ENCODE peak calls at places on chromosomes 6 and 20, in four cellular contexts. M is adrenal gland, E is aorta, Z is heart left ventricle. W is an unnamed sample.

GRCh38 chr6:31169123-31169857 is 1.2 kb downstream of the POU5F1 start:
- DNase-seq in M (no peak), E (no peak), Z (no peak), W (no peak)

GRCh38 chr20:51966296-51966971 is 164.1 kb upstream of the SALL4 start:
- DNase-seq in M (peak; percentile 66), E (no peak), Z (peak; percentile 27), W (peak; percentile 84)

GRCh38 chr20:14634666-14635065 is 297.3 kb upstream of the FLRT3 start:
- DNase-seq in M (no peak), E (no peak), Z (no peak), W (no peak)

GRCh38 chr6:107399927-107400326 is 59.4 kb downstream of the PDSS2 start:
- DNase-seq in M (no peak), E (no peak), Z (no peak), W (no peak)

GRCh38 chr6:46687619-46688097 is at the start of gene TDRD6:
- DNase-seq in M (no peak), E (peak; percentile 44), Z (no peak), W (no peak)

GRCh38 chr20:21918398-21918797 is 212.9 kb downstream of the PAX1 start:
- DNase-seq in M (no peak), E (no peak), Z (no peak), W (no peak)

GRCh38 chr6:165662041-165662491 is 975 bp downstream of the PDE10A start:
- DNase-seq in M (no peak), E (no peak), Z (peak; percentile 60), W (peak; percentile 76)

GRCh38 chr6:43113431-43114260 is 37.5 kb downstream of the PTK7 start:
- DNase-seq in M (no peak), E (no peak), Z (no peak), W (no peak)

GRCh38 chr6:97465877-97466710 is 183.1 kb upstream of the MMS22L start:
- DNase-seq in M (no peak), E (no peak), Z (no peak), W (peak; percentile 1)
- H3K27ac ChIP-seq in M (no peak overlapping the region), E (no peak overlapping the region), Z (no peak overlapping the region), W (no peak overlapping the region)

DNA sequence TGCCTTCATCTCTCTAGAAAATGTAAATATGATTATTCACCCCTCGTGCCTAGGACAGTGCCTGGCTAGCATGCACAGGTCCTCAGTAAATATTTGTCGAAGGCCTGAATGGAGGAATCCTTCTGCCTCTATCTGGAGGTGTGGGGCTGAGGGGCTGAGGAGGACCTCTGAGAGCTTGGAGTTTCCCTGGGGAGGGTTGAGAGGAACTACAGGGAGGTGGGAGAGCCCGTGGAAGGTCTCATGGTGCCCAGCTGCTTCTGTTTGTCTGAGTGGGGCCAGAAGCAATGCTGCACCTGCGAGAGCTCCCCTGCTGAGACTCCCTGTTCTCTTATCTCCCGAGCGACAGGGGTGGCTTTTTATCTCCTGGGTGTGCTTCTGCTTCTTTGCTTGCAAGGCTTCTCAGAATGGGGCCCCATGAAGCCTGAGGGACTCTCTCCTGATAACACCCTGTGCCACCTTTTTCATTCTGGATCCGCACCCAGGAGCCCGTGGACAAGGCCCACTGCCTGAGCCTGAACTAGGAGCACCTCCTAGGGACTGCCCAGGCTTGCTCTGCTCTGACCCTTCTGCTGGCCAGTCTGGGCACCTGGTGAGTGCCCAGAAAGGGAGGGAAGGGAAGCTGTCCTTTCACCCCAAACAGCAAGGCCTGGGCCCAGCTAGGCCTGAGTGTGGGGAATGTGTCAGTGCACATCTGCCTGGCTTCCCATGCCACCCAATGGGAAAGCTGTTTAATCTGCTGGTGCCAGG is 2.4 kb downstream of the SLC29A1 start:
- DNase-seq in M (no peak), E (no peak), Z (no peak), W (no peak)
- H3K4me3 ChIP-seq in M (no peak overlapping the region), E (no peak overlapping the region), Z (no peak overlapping the region), W (no peak overlapping the region)

DNA sequence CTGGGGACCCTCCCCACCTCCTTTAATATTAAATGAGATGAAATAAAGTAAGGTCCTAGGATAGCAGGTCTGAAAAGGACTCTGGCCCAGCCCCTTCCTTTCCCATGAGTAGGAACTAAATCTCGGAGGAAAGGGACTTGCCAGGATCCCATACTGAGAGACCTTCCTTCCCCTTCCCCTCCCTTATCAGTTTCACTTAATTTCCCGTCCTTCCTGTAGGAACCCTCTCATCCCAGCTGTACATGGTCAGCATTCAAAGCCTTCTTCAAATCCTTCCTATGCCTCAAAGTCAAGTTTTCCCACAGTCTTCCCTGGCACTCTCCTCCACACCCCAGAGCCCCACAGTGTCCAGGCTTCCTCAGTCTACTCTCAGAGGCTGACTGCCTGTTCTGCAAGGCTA is 71.3 kb upstream of the MYL9 start:
- DNase-seq in M (no peak), E (no peak), Z (no peak), W (no peak)
- H3K4me1 ChIP-seq in M (peaks cover 86% of the 10 kb centered on the region), E (peaks cover 2% of the 10 kb centered on the region), Z (peaks cover 98% of the 10 kb centered on the region), W (peaks cover 20% of the 10 kb centered on the region)

DNA sequence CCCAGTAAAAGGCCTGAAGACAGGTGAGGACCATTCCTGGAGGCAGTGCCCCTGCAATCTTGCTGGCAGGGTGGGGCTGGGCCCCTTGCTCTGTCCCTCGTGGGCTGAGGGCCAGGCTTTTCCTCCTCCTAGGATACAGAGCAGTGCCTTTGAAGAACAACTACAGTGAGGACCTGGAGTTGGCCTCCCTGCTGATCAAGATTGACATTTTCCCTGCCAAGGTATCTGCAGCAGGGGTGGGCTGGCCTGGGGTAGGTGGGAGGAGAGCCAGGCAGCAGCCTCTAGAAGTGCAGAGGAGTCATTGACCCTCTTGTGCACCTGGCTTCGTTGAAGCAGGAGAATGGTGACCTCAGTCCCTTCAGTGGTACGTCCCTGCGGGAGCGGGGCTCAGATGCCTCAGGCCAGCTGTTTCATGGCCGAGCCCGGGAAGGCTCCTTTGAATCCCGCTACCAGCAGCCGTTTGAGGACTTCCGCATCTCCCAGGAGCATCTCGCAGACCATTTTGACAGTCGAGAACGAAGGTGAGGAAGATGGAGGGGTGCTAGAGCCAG is 36.5 kb downstream of the PLCG1 start:
- DNase-seq in M (peak; percentile 20), E (no peak), Z (peak; percentile 15), W (no peak)
- H3K27ac ChIP-seq in M (peak overlapping the region; percentile 89), E (peak overlapping the region; percentile 87), Z (peak overlapping the region; percentile 89), W (no peak overlapping the region)

GRCh38 chr6:69974193-69974592 is 107.8 kb downstream of the COL19A1 start:
- DNase-seq in M (no peak), E (no peak), Z (peak; percentile 15), W (peak; percentile 53)
- H3K4me3 ChIP-seq in M (no peak overlapping the region), E (no peak overlapping the region), Z (no peak overlapping the region), W (no peak overlapping the region)

GRCh38 chr20:31835554-31835953 is 9.8 kb downstream of the FOXS1 start:
- DNase-seq in M (no peak), E (no peak), Z (no peak), W (no peak)
- H3K4me1 ChIP-seq in M (peaks cover 23% of the 10 kb centered on the region), E (no peaks in the 10 kb centered on the region), Z (peaks cover 31% of the 10 kb centered on the region), W (no peaks in the 10 kb centered on the region)